ENCODE peak calls at places on chromosomes 7 and 10, in seven cellular contexts. Q is GM23248, W is renal cortical epithelial cell, L is ACHN, X is RWPE1, P is cardiac fibroblast, R is SHP77 treated with DMSO at 0.1 percent for 48 hours. G is an unnamed sample.

GRCh38 chr7:103851357-103851756 is 138.1 kb downstream of the RELN start:
- DNase-seq in P (peak; percentile 39), Q (peak; percentile 61), R (no peak), W (peak; percentile 18), L (peak; percentile 22), X (peak; percentile 3), G (no peak)

GRCh38 chr7:158311791-158312190 is 275.8 kb downstream of the PTPRN2 start:
- DNase-seq in Q (no peak), W (no peak), R (no peak), P (no peak), L (no peak), X (no peak), G (no peak)

GRCh38 chr7:2530076-2530967 is 10.7 kb downstream of the LFNG start:
- DNase-seq in L (peak; percentile 49), W (no peak), P (peak; percentile 45), R (no peak), X (peak; percentile 64), Q (peak; percentile 60), G (no peak)

GRCh38 chr10:48357631-48358030 is 51.2 kb downstream of the MAPK8 start:
- DNase-seq in P (no peak), W (no peak), R (no peak), X (no peak), L (no peak), Q (no peak), G (no peak)

GRCh38 chr10:116985611-116986010 is 19.4 kb downstream of the SHTN1 start:
- DNase-seq in Q (peak; percentile 1), P (no peak), R (no peak), X (no peak), W (no peak), L (no peak), G (no peak)

GRCh38 chr7:24911213-24911603 is 68.8 kb downstream of the OSBPL3 start:
- DNase-seq in X (no peak), W (no peak), Q (no peak), R (no peak), P (no peak), L (no peak), G (no peak)

GRCh38 chr10:26432938-26433337 is 5.2 kb upstream of the APBB1IP start:
- DNase-seq in P (no peak), X (no peak), R (no peak), Q (peak; percentile 74), L (no peak), W (peak; percentile 86), G (no peak)

GRCh38 chr10:3020311-3020710 is 47.0 kb upstream of the PFKP start:
- DNase-seq in R (no peak), L (no peak), Q (no peak), X (no peak), W (no peak), P (no peak), G (no peak)